ENCODE peak calls at places on chromosomes 2 and 18, in eight cellular contexts. One of them, this sample, is unnamed.

GRCh38 chr2:236157366-236157765 is 10.8 kb downstream of the GBX2 start:
- DNase-seq in upper lobe of left lung: no peak
- DNase-seq in prostate gland: no peak
- DNase-seq in GM23338: no peak
- DNase-seq in GM12878: no peak
- DNase-seq in transverse colon: no peak
- DNase-seq in K562: no peak
- DNase-seq in spleen: peak
- DNase-seq in this sample: no peak

GRCh38 chr2:241850544-241851324 is 8.0 kb downstream of the PDCD1 start:
- DNase-seq in upper lobe of left lung: no peak
- DNase-seq in prostate gland: no peak
- DNase-seq in GM23338: no peak
- DNase-seq in GM12878: no peak
- DNase-seq in transverse colon: no peak
- DNase-seq in K562: no peak
- DNase-seq in spleen: peak
- DNase-seq in this sample: peak

GRCh38 chr2:28586864-28587263 is 91.0 kb downstream of the PLB1 start:
- DNase-seq in upper lobe of left lung: no peak
- DNase-seq in prostate gland: no peak
- DNase-seq in GM23338: no peak
- DNase-seq in GM12878: no peak
- DNase-seq in transverse colon: no peak
- DNase-seq in K562: no peak
- DNase-seq in spleen: no peak
- DNase-seq in this sample: no peak

GRCh38 chr2:142220901-142221300 is 90.1 kb upstream of the LRP1B start:
- DNase-seq in upper lobe of left lung: no peak
- DNase-seq in prostate gland: peak
- DNase-seq in GM23338: no peak
- DNase-seq in GM12878: no peak
- DNase-seq in transverse colon: no peak
- DNase-seq in K562: no peak
- DNase-seq in spleen: no peak
- DNase-seq in this sample: no peak

GRCh38 chr18:51196811-51197660 is 445 bp downstream of the MEX3C start:
- DNase-seq in upper lobe of left lung: peak
- DNase-seq in prostate gland: peak
- DNase-seq in GM23338: peak
- DNase-seq in GM12878: no peak
- DNase-seq in transverse colon: peak
- DNase-seq in K562: peak
- DNase-seq in spleen: peak
- DNase-seq in this sample: peak

GRCh38 chr2:130824492-130825061 is 12.1 kb upstream of the ARHGEF4 start:
- DNase-seq in upper lobe of left lung: no peak
- DNase-seq in prostate gland: no peak
- DNase-seq in GM23338: no peak
- DNase-seq in GM12878: peak
- DNase-seq in transverse colon: no peak
- DNase-seq in K562: no peak
- DNase-seq in spleen: no peak
- DNase-seq in this sample: peak

GRCh38 chr2:71925268-71926097 is 222.2 kb downstream of the CYP26B1 start:
- DNase-seq in upper lobe of left lung: no peak
- DNase-seq in prostate gland: no peak
- DNase-seq in GM23338: no peak
- DNase-seq in GM12878: no peak
- DNase-seq in transverse colon: no peak
- DNase-seq in K562: peak
- DNase-seq in spleen: no peak
- DNase-seq in this sample: no peak

GRCh38 chr18:79855147-79855910 is 57.6 kb downstream of the KCNG2 start:
- DNase-seq in upper lobe of left lung: no peak
- DNase-seq in prostate gland: no peak
- DNase-seq in GM23338: no peak
- DNase-seq in GM12878: peak
- DNase-seq in transverse colon: no peak
- DNase-seq in K562: no peak
- DNase-seq in spleen: peak
- DNase-seq in this sample: peak

GRCh38 chr2:41068740-41069139 is 616.9 kb upstream of the SLC8A1 start:
- DNase-seq in upper lobe of left lung: no peak
- DNase-seq in prostate gland: no peak
- DNase-seq in GM23338: no peak
- DNase-seq in GM12878: no peak
- DNase-seq in transverse colon: no peak
- DNase-seq in K562: no peak
- DNase-seq in spleen: no peak
- DNase-seq in this sample: no peak

GRCh38 chr2:240293126-240293864 is 142.2 kb upstream of the GPC1 start:
- DNase-seq in upper lobe of left lung: no peak
- DNase-seq in prostate gland: no peak
- DNase-seq in GM23338: no peak
- DNase-seq in GM12878: no peak
- DNase-seq in transverse colon: no peak
- DNase-seq in K562: no peak
- DNase-seq in spleen: peak
- DNase-seq in this sample: no peak

GRCh38 chr18:55300469-55301195 is 287.4 kb downstream of the TCF4 start:
- DNase-seq in upper lobe of left lung: no peak
- DNase-seq in prostate gland: no peak
- DNase-seq in GM23338: peak
- DNase-seq in GM12878: no peak
- DNase-seq in transverse colon: no peak
- DNase-seq in K562: peak
- DNase-seq in spleen: no peak
- DNase-seq in this sample: no peak
- TF ChIP-seq POLR2AphosphoS5 in upper lobe of left lung: no peak
- TF ChIP-seq POLR2AphosphoS5 in prostate gland: no peak
- TF ChIP-seq POLR2AphosphoS5 in GM23338: no peak
- TF ChIP-seq POLR2AphosphoS5 in GM12878: no peak
- TF ChIP-seq POLR2AphosphoS5 in transverse colon: no peak
- TF ChIP-seq POLR2AphosphoS5 in K562: no peak
- TF ChIP-seq POLR2AphosphoS5 in spleen: no peak
- TF ChIP-seq POLR2AphosphoS5 in this sample: no peak

GRCh38 chr2:238098854-238099708 is 1.1 kb upstream of the ESPNL start:
- DNase-seq in upper lobe of left lung: no peak
- DNase-seq in prostate gland: no peak
- DNase-seq in GM23338: no peak
- DNase-seq in GM12878: no peak
- DNase-seq in transverse colon: no peak
- DNase-seq in K562: peak
- DNase-seq in spleen: no peak
- DNase-seq in this sample: no peak
- TF ChIP-seq POLR2AphosphoS5 in upper lobe of left lung: no peak
- TF ChIP-seq POLR2AphosphoS5 in prostate gland: no peak
- TF ChIP-seq POLR2AphosphoS5 in GM23338: no peak
- TF ChIP-seq POLR2AphosphoS5 in GM12878: no peak
- TF ChIP-seq POLR2AphosphoS5 in transverse colon: no peak
- TF ChIP-seq POLR2AphosphoS5 in K562: no peak
- TF ChIP-seq POLR2AphosphoS5 in spleen: no peak
- TF ChIP-seq POLR2AphosphoS5 in this sample: no peak

GRCh38 chr2:18208956-18209355 is 330.5 kb downstream of the KCNS3 start:
- DNase-seq in upper lobe of left lung: no peak
- DNase-seq in prostate gland: no peak
- DNase-seq in GM23338: no peak
- DNase-seq in GM12878: no peak
- DNase-seq in transverse colon: no peak
- DNase-seq in K562: no peak
- DNase-seq in spleen: no peak
- DNase-seq in this sample: no peak

GRCh38 chr2:18214936-18215335 is 336.5 kb downstream of the KCNS3 start:
- DNase-seq in upper lobe of left lung: no peak
- DNase-seq in prostate gland: no peak
- DNase-seq in GM23338: no peak
- DNase-seq in GM12878: no peak
- DNase-seq in transverse colon: no peak
- DNase-seq in K562: no peak
- DNase-seq in spleen: no peak
- DNase-seq in this sample: no peak

GRCh38 chr2:18218160-18218933 is 339.9 kb downstream of the KCNS3 start:
- DNase-seq in upper lobe of left lung: no peak
- DNase-seq in prostate gland: no peak
- DNase-seq in GM23338: no peak
- DNase-seq in GM12878: no peak
- DNase-seq in transverse colon: no peak
- DNase-seq in K562: no peak
- DNase-seq in spleen: no peak
- DNase-seq in this sample: no peak

GRCh38 chr2:18209934-18210639 is 331.6 kb downstream of the KCNS3 start:
- DNase-seq in upper lobe of left lung: no peak
- DNase-seq in prostate gland: no peak
- DNase-seq in GM23338: no peak
- DNase-seq in GM12878: no peak
- DNase-seq in transverse colon: no peak
- DNase-seq in K562: no peak
- DNase-seq in spleen: no peak
- DNase-seq in this sample: no peak

DNA sequence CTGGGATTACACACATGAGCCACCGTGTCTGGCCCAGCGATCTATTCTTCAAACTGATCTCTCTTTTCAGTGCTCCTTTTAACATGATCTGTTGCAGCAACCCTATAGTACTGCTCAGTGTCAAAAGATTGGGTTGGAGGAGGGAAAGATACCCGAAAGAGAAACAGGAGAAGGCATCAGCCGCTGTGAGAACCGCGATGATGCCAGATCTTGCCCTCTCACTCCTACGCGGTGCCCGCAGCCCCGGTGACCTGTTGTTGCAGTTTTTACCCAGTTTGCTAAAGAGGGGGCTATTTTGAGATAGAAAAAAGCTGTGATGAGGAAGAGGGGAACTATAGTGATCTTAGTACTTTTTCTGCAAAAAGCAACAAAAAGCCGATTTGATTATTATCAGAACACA is 335.5 kb downstream of the KCNS3 start:
- DNase-seq in upper lobe of left lung: no peak
- DNase-seq in prostate gland: no peak
- DNase-seq in GM23338: no peak
- DNase-seq in GM12878: no peak
- DNase-seq in transverse colon: no peak
- DNase-seq in K562: no peak
- DNase-seq in spleen: no peak
- DNase-seq in this sample: no peak
- TF ChIP-seq POLR2AphosphoS5 in upper lobe of left lung: no peak
- TF ChIP-seq POLR2AphosphoS5 in prostate gland: no peak
- TF ChIP-seq POLR2AphosphoS5 in GM23338: no peak
- TF ChIP-seq POLR2AphosphoS5 in GM12878: no peak
- TF ChIP-seq POLR2AphosphoS5 in transverse colon: no peak
- TF ChIP-seq POLR2AphosphoS5 in K562: no peak
- TF ChIP-seq POLR2AphosphoS5 in spleen: no peak
- TF ChIP-seq POLR2AphosphoS5 in this sample: no peak

DNA sequence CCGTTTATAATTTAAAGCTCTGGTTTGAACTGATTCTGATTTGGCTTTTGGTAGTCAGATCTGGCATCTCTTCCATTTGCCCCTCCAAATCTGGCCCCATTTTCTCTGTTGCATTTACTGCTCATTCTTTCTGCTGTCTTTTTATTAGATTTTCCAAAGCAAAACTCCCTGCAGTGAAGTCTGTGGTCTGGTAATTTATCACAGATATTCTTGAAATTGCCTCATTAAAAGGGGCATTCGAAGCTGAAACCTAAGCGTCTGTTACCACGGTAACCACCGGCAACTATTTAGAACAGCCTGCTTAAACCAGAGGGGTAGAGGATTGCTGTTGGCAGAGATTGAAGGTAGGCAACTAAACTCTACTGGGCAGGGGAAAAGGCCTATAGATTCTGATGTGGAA is 111.5 kb upstream of the UPP2 start:
- DNase-seq in upper lobe of left lung: no peak
- DNase-seq in prostate gland: no peak
- DNase-seq in GM23338: peak
- DNase-seq in GM12878: no peak
- DNase-seq in transverse colon: no peak
- DNase-seq in K562: no peak
- DNase-seq in spleen: no peak
- DNase-seq in this sample: no peak
- TF ChIP-seq POLR2AphosphoS5 in upper lobe of left lung: no peak
- TF ChIP-seq POLR2AphosphoS5 in prostate gland: no peak
- TF ChIP-seq POLR2AphosphoS5 in GM23338: no peak
- TF ChIP-seq POLR2AphosphoS5 in GM12878: no peak
- TF ChIP-seq POLR2AphosphoS5 in transverse colon: no peak
- TF ChIP-seq POLR2AphosphoS5 in K562: no peak
- TF ChIP-seq POLR2AphosphoS5 in spleen: no peak
- TF ChIP-seq POLR2AphosphoS5 in this sample: no peak

GRCh38 chr2:215849771-215850170 is 163.6 kb downstream of the MREG start:
- DNase-seq in upper lobe of left lung: no peak
- DNase-seq in prostate gland: no peak
- DNase-seq in GM23338: no peak
- DNase-seq in GM12878: no peak
- DNase-seq in transverse colon: no peak
- DNase-seq in K562: no peak
- DNase-seq in spleen: no peak
- DNase-seq in this sample: no peak
- TF ChIP-seq POLR2AphosphoS5 in upper lobe of left lung: no peak
- TF ChIP-seq POLR2AphosphoS5 in prostate gland: no peak
- TF ChIP-seq POLR2AphosphoS5 in GM23338: no peak
- TF ChIP-seq POLR2AphosphoS5 in GM12878: no peak
- TF ChIP-seq POLR2AphosphoS5 in transverse colon: no peak
- TF ChIP-seq POLR2AphosphoS5 in K562: no peak
- TF ChIP-seq POLR2AphosphoS5 in spleen: no peak
- TF ChIP-seq POLR2AphosphoS5 in this sample: no peak

GRCh38 chr2:173590278-173590811 is 235.7 kb downstream of the CDCA7 start:
- DNase-seq in upper lobe of left lung: peak
- DNase-seq in prostate gland: no peak
- DNase-seq in GM23338: no peak
- DNase-seq in GM12878: no peak
- DNase-seq in transverse colon: no peak
- DNase-seq in K562: no peak
- DNase-seq in spleen: no peak
- DNase-seq in this sample: no peak
- TF ChIP-seq POLR2AphosphoS5 in upper lobe of left lung: no peak
- TF ChIP-seq POLR2AphosphoS5 in prostate gland: no peak
- TF ChIP-seq POLR2AphosphoS5 in GM23338: no peak
- TF ChIP-seq POLR2AphosphoS5 in GM12878: no peak
- TF ChIP-seq POLR2AphosphoS5 in transverse colon: no peak
- TF ChIP-seq POLR2AphosphoS5 in K562: no peak
- TF ChIP-seq POLR2AphosphoS5 in spleen: peak
- TF ChIP-seq POLR2AphosphoS5 in this sample: no peak

GRCh38 chr2:37682473-37682872 is 11.0 kb upstream of the CDC42EP3 start:
- DNase-seq in upper lobe of left lung: no peak
- DNase-seq in prostate gland: no peak
- DNase-seq in GM23338: no peak
- DNase-seq in GM12878: no peak
- DNase-seq in transverse colon: no peak
- DNase-seq in K562: no peak
- DNase-seq in spleen: no peak
- DNase-seq in this sample: no peak
- TF ChIP-seq POLR2AphosphoS5 in upper lobe of left lung: no peak
- TF ChIP-seq POLR2AphosphoS5 in prostate gland: no peak
- TF ChIP-seq POLR2AphosphoS5 in GM23338: no peak
- TF ChIP-seq POLR2AphosphoS5 in GM12878: no peak
- TF ChIP-seq POLR2AphosphoS5 in transverse colon: no peak
- TF ChIP-seq POLR2AphosphoS5 in K562: no peak
- TF ChIP-seq POLR2AphosphoS5 in spleen: no peak
- TF ChIP-seq POLR2AphosphoS5 in this sample: no peak